ENCODE peak calls at places on chromosomes 2 and 18, in six cellular contexts. R, G, F, Z, Q and A are unnamed samples.

GRCh38 chr2:168457177-168457905 is 1.3 kb downstream of the CERS6 start:
- DNase-seq in R (no peak), G (no peak), F (no peak), Z (no peak), Q (no peak), A (no peak)

GRCh38 chr2:37276291-37276690 is 44.8 kb downstream of the NDUFAF7 start:
- DNase-seq in R (no peak), G (no peak), F (no peak), Z (no peak), Q (no peak), A (no peak)

GRCh38 chr18:28961669-28962228 is 784.8 kb upstream of the CDH2 start:
- DNase-seq in R (peak), G (no peak), F (peak), Z (peak), Q (no peak), A (no peak)

GRCh38 chr2:112880081-112880531 is 30.9 kb upstream of the IL37 start:
- DNase-seq in R (peak), G (no peak), F (peak), Z (peak), Q (no peak), A (no peak)

GRCh38 chr2:154143105-154143504 is 271.4 kb downstream of the GALNT13 start:
- DNase-seq in R (no peak), G (no peak), F (no peak), Z (no peak), Q (no peak), A (no peak)

GRCh38 chr18:79531386-79531785 is 135.7 kb downstream of the NFATC1 start:
- DNase-seq in R (no peak), G (no peak), F (no peak), Z (no peak), Q (no peak), A (peak)

GRCh38 chr2:237486819-237487448 is at the start of gene MLPH:
- DNase-seq in R (no peak), G (peak), F (no peak), Z (peak), Q (no peak), A (peak)

GRCh38 chr18:76465630-76466409 is 29.2 kb downstream of the ZNF516 start:
- DNase-seq in R (no peak), G (no peak), F (no peak), Z (no peak), Q (no peak), A (peak)

GRCh38 chr2:239132786-239133185 is 268.0 kb downstream of the HDAC4 start:
- DNase-seq in R (no peak), G (no peak), F (no peak), Z (no peak), Q (no peak), A (no peak)

GRCh38 chr2:235554936-235555335 is 61.1 kb downstream of the AGAP1 start:
- DNase-seq in R (no peak), G (no peak), F (no peak), Z (no peak), Q (no peak), A (no peak)

GRCh38 chr2:80073134-80073561 is 231.4 kb downstream of the LRRTM1 start:
- DNase-seq in R (peak), G (peak), F (peak), Z (peak), Q (peak), A (no peak)

GRCh38 chr2:190809876-190810525 is 70.6 kb upstream of the GLS start:
- DNase-seq in R (no peak), G (peak), F (no peak), Z (no peak), Q (no peak), A (no peak)

GRCh38 chr2:172693037-172693436 is 42.6 kb upstream of the RAPGEF4 start:
- DNase-seq in R (no peak), G (peak), F (peak), Z (peak), Q (peak), A (no peak)

GRCh38 chr18:34650121-34650545 is 60.0 kb upstream of the DTNA start:
- DNase-seq in R (peak), G (no peak), F (peak), Z (peak), Q (no peak), A (no peak)

GRCh38 chr2:229118947-229119346 is 152.1 kb downstream of the PID1 start:
- DNase-seq in R (no peak), G (no peak), F (no peak), Z (no peak), Q (no peak), A (no peak)

GRCh38 chr2:217636578-217637267 is 366.1 kb downstream of the TNS1 start:
- DNase-seq in R (no peak), G (no peak), F (no peak), Z (no peak), Q (no peak), A (no peak)

GRCh38 chr2:150676747-150677382 is 189.4 kb upstream of the RND3 start:
- DNase-seq in R (no peak), G (no peak), F (no peak), Z (no peak), Q (no peak), A (no peak)

GRCh38 chr2:240894836-240895558 is 959 bp downstream of the MAB21L4 start:
- DNase-seq in R (no peak), G (no peak), F (no peak), Z (no peak), Q (no peak), A (no peak)

GRCh38 chr2:59314367-59314766 is 1073.2 kb upstream of the FANCL start:
- DNase-seq in R (no peak), G (no peak), F (no peak), Z (no peak), Q (no peak), A (no peak)

GRCh38 chr2:38065502-38066135 is 10.3 kb downstream of the CYP1B1 start:
- DNase-seq in R (no peak), G (no peak), F (no peak), Z (no peak), Q (no peak), A (no peak)

GRCh38 chr2:239779592-239779983 is 245.6 kb downstream of the NDUFA10 start:
- DNase-seq in R (no peak), G (no peak), F (no peak), Z (no peak), Q (peak), A (no peak)

GRCh38 chr2:227511955-227512354 is 40.0 kb downstream of the AGFG1 start:
- DNase-seq in R (no peak), G (no peak), F (no peak), Z (no peak), Q (no peak), A (no peak)

GRCh38 chr2:227515742-227516141 is 43.8 kb downstream of the AGFG1 start:
- DNase-seq in R (no peak), G (no peak), F (no peak), Z (peak), Q (no peak), A (no peak)

GRCh38 chr2:227513113-227513512 is 41.2 kb downstream of the AGFG1 start:
- DNase-seq in R (no peak), G (no peak), F (no peak), Z (no peak), Q (no peak), A (no peak)

DNA sequence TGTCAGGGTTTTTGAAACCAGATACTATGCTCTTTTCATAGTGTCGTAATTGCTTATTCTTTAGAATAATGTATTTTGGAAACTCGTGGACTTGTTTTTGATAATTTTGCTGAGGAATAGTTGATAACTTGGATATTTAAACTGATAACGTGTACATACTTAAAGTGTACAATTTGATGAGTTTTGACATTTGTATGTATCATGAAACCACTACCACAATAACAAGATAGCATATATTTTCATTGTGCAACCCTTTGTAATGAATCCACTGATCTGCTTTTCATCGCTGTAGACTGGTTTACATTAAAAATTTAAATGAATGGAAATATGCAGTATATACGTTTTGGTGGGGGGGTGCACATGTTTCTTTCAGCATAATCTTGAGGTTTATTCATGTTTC is 45.8 kb downstream of the AGFG1 start:
- DNase-seq in R (no peak), G (no peak), F (no peak), Z (no peak), Q (no peak), A (no peak)
- H3K27ac ChIP-seq in R (no peak), G (no peak), F (no peak), Z (no peak), Q (no peak), A (peak)

GRCh38 chr2:100603414-100603813 is 40.6 kb downstream of the PDCL3 start:
- DNase-seq in R (no peak), G (no peak), F (no peak), Z (no peak), Q (no peak), A (no peak)
- H3K27ac ChIP-seq in R (no peak), G (no peak), F (no peak), Z (no peak), Q (no peak), A (no peak)

GRCh38 chr2:33529771-33530481 is 53.5 kb downstream of the RASGRP3 start:
- DNase-seq in R (peak), G (no peak), F (peak), Z (peak), Q (no peak), A (no peak)

GRCh38 chr2:33532146-33532545 is 55.7 kb downstream of the RASGRP3 start:
- DNase-seq in R (no peak), G (no peak), F (no peak), Z (no peak), Q (no peak), A (no peak)

GRCh38 chr2:33532966-33533365 is 56.5 kb downstream of the RASGRP3 start:
- DNase-seq in R (no peak), G (no peak), F (no peak), Z (no peak), Q (no peak), A (no peak)

GRCh38 chr2:33531345-33532059 is 55.1 kb downstream of the RASGRP3 start:
- DNase-seq in R (peak), G (no peak), F (no peak), Z (peak), Q (no peak), A (peak)

GRCh38 chr2:33530614-33531344 is 54.3 kb downstream of the RASGRP3 start:
- DNase-seq in R (peak), G (no peak), F (no peak), Z (no peak), Q (no peak), A (no peak)
- H3K27ac ChIP-seq in R (peak), G (no peak), F (peak), Z (peak), Q (no peak), A (peak)

DNA sequence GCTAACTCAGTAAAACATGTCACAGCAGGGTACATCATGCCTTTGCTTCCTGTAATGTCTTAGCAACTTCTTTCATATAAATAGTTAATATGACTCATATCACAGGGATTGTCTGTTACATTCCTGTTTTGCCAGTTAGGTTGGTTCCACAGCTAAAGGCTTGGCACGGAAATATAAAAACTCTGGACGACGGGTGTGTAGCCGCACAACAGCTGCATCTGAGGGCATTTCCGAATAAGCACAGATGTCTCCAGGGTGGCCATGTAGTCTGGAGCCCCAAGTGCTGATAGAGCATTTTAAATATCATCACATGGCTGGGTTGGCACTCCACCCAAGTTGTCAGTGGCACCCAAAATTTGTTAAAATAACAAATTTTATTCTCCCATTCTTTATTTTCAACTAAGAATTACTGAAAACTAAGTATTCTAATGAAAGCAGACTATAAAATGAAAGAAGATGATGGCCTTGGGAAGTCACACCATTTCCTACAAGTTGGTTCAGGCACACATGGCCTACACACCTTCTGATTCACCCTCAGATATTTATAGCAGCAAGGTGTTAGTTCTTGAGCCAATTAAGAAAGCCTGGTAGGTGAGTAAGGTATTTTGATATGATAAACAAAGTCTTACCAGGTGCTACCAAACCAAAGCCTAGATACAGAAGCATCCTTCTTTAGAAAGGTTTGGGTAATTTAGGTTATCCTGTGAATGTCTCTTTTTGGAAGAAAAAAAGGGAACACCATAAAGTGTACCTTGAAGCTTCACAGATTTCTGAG is 61.8 kb upstream of the STK17B start:
- DNase-seq in R (peak), G (peak), F (peak), Z (peak), Q (peak), A (peak)
- H3K27ac ChIP-seq in R (peak), G (peak), F (peak), Z (peak), Q (peak), A (peak)

GRCh38 chr18:48918156-48918555 is 32.6 kb downstream of the SMAD7 start:
- DNase-seq in R (peak), G (no peak), F (no peak), Z (no peak), Q (no peak), A (no peak)
- H3K27ac ChIP-seq in R (peak), G (no peak), F (no peak), Z (no peak), Q (no peak), A (no peak)

GRCh38 chr2:65675350-65675749 is 243.0 kb upstream of the SPRED2 start:
- DNase-seq in R (no peak), G (no peak), F (no peak), Z (peak), Q (no peak), A (no peak)

GRCh38 chr2:65681503-65681902 is 249.1 kb upstream of the SPRED2 start:
- DNase-seq in R (no peak), G (no peak), F (no peak), Z (no peak), Q (no peak), A (no peak)

GRCh38 chr2:65678779-65679394 is 246.5 kb upstream of the SPRED2 start:
- DNase-seq in R (no peak), G (no peak), F (no peak), Z (no peak), Q (no peak), A (no peak)
- H3K27ac ChIP-seq in R (no peak), G (no peak), F (no peak), Z (no peak), Q (no peak), A (no peak)

GRCh38 chr2:102839668-102840388 is 78.0 kb downstream of the TMEM182 start:
- DNase-seq in R (peak), G (peak), F (peak), Z (peak), Q (peak), A (no peak)

GRCh38 chr2:102843759-102844443 is 82.1 kb downstream of the TMEM182 start:
- DNase-seq in R (no peak), G (no peak), F (no peak), Z (no peak), Q (no peak), A (no peak)

GRCh38 chr2:102837626-102838198 is 75.9 kb downstream of the TMEM182 start:
- DNase-seq in R (no peak), G (no peak), F (no peak), Z (no peak), Q (no peak), A (no peak)

GRCh38 chr2:102844911-102845310 is 83.1 kb downstream of the TMEM182 start:
- DNase-seq in R (no peak), G (no peak), F (no peak), Z (no peak), Q (no peak), A (no peak)

GRCh38 chr2:102841107-102841840 is 79.4 kb downstream of the TMEM182 start:
- DNase-seq in R (peak), G (peak), F (peak), Z (peak), Q (peak), A (no peak)
- H3K27ac ChIP-seq in R (no peak), G (no peak), F (no peak), Z (no peak), Q (no peak), A (no peak)

DNA sequence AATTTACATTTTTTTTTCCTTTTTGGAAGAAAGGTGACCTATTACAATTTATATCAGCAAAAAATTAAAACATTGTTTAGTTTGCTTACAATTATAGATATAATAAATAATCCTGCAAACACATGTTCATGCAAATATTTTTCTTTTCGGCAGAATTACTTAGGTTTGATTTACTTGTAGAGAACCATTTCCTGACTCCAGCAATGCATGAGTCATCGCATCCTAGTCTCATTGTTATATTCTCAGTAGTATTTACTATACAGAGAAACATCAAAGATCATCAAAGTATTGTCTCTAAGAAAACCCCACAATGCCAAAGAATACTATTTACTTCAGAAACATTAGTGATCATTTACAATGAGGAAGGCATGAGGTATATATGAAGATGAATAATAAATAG is 40.4 kb upstream of the MTIF2 start:
- DNase-seq in R (no peak), G (no peak), F (peak), Z (peak), Q (no peak), A (no peak)
- H3K27ac ChIP-seq in R (no peak), G (no peak), F (no peak), Z (no peak), Q (no peak), A (no peak)

DNA sequence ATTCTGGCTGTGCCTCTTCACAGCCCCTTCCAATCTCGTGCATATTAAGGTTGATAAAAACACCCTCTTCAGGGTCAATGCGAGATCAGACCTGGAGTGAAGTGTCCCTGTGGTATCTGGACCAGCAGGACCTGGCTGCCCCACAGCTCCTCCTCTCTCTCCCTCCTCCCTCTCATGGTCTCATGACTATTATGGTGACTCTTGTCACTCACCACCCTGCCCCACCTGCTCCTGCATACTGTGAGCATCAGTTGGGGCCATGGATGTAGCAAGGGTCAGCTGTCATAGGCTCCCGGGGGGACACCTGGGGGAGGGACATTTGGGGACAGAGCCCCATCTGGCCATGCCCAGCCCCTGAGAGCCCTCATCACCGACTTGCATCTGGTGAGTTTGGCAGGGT is 50.2 kb downstream of the ODC1 start:
- DNase-seq in R (no peak), G (no peak), F (no peak), Z (no peak), Q (no peak), A (no peak)
- H3K27ac ChIP-seq in R (no peak), G (no peak), F (no peak), Z (no peak), Q (no peak), A (no peak)